ENCODE peak calls at places on chromosome 1, in six cellular contexts. One of them, this sample, is unnamed.

GRCh38 chr1:58358311-58358710 is 188.2 kb downstream of the OMA1 start:
- DNase-seq in ELF-1: no peak
- DNase-seq in kidney: no peak
- DNase-seq in GM03348: peak
- DNase-seq in H54: no peak
- DNase-seq in GM23338: peak
- DNase-seq in this sample: peak

GRCh38 chr1:205256956-205257615 is 29.3 kb downstream of the TMCC2 start:
- DNase-seq in kidney: no peak
- DNase-seq in GM23338: no peak
- DNase-seq in ELF-1: no peak
- DNase-seq in GM03348: no peak
- DNase-seq in H54: no peak
- DNase-seq in this sample: no peak

GRCh38 chr1:154757149-154757548 is 112.9 kb downstream of the KCNN3 start:
- DNase-seq in ELF-1: no peak
- DNase-seq in GM03348: no peak
- DNase-seq in kidney: no peak
- DNase-seq in GM23338: no peak
- DNase-seq in H54: no peak
- DNase-seq in this sample: no peak

GRCh38 chr1:244002721-244003120 is 48.4 kb upstream of the ZBTB18 start:
- DNase-seq in GM23338: no peak
- DNase-seq in H54: no peak
- DNase-seq in GM03348: no peak
- DNase-seq in ELF-1: no peak
- DNase-seq in kidney: no peak
- DNase-seq in this sample: no peak

GRCh38 chr1:226337294-226337870 is 28.4 kb upstream of the LIN9 start:
- DNase-seq in H54: no peak
- DNase-seq in GM03348: no peak
- DNase-seq in GM23338: no peak
- DNase-seq in ELF-1: no peak
- DNase-seq in kidney: no peak
- DNase-seq in this sample: no peak

GRCh38 chr1:243851129-243851756 is 1.2 kb upstream of the AKT3 start:
- DNase-seq in GM23338: no peak
- DNase-seq in GM03348: no peak
- DNase-seq in ELF-1: peak
- DNase-seq in H54: no peak
- DNase-seq in kidney: no peak
- DNase-seq in this sample: no peak

GRCh38 chr1:203682401-203683383 is 56.1 kb downstream of the ATP2B4 start:
- DNase-seq in GM03348: no peak
- DNase-seq in ELF-1: no peak
- DNase-seq in GM23338: peak
- DNase-seq in H54: no peak
- DNase-seq in kidney: no peak
- DNase-seq in this sample: peak

GRCh38 chr1:220084460-220084859 is 5.1 kb downstream of the BPNT1 start:
- DNase-seq in GM23338: no peak
- DNase-seq in GM03348: no peak
- DNase-seq in kidney: no peak
- DNase-seq in ELF-1: no peak
- DNase-seq in H54: no peak
- DNase-seq in this sample: no peak

GRCh38 chr1:172950528-172950927 is 100.2 kb downstream of the TNFSF18 start:
- DNase-seq in GM03348: no peak
- DNase-seq in kidney: no peak
- DNase-seq in GM23338: no peak
- DNase-seq in H54: no peak
- DNase-seq in ELF-1: no peak
- DNase-seq in this sample: no peak

GRCh38 chr1:43258370-43258769 is 11.4 kb upstream of the TMEM125 start:
- DNase-seq in ELF-1: no peak
- DNase-seq in kidney: no peak
- DNase-seq in GM23338: no peak
- DNase-seq in GM03348: no peak
- DNase-seq in H54: no peak
- DNase-seq in this sample: no peak

GRCh38 chr1:42955311-42956063 is 3.2 kb downstream of the SLC2A1 start:
- DNase-seq in H54: no peak
- DNase-seq in ELF-1: peak
- DNase-seq in GM03348: no peak
- DNase-seq in kidney: no peak
- DNase-seq in GM23338: no peak
- DNase-seq in this sample: no peak

GRCh38 chr1:46719689-46720088 is 775 bp upstream of the EFCAB14 start:
- DNase-seq in GM23338: peak
- DNase-seq in kidney: no peak
- DNase-seq in GM03348: no peak
- DNase-seq in H54: no peak
- DNase-seq in ELF-1: peak
- DNase-seq in this sample: peak

GRCh38 chr1:228084325-228084724 is 1.8 kb downstream of the ARF1 start:
- DNase-seq in ELF-1: no peak
- DNase-seq in GM23338: no peak
- DNase-seq in H54: no peak
- DNase-seq in GM03348: peak
- DNase-seq in kidney: no peak
- DNase-seq in this sample: no peak